ENCODE peak calls at places on chromosomes 7 and 10, in four cellular contexts. B, Y, N and L are unnamed samples.
A peak's percentile ranks its signal among the peaks of the same experiment; 100 is the strongest.

GRCh38 chr10:49541762-49542161 is 2.8 kb upstream of the ERCC6 start:
- DNase-seq in Y (no peak), N (no peak), B (no peak), L (no peak)

GRCh38 chr10:50219646-50220045 is 31.7 kb downstream of the ASAH2 start:
- DNase-seq in B (no peak), Y (no peak), N (no peak), L (no peak)

GRCh38 chr7:24981544-24981951 is 1.6 kb upstream of the OSBPL3 start:
- DNase-seq in Y (peak; percentile 28), B (peak; percentile 66), N (no peak), L (peak; percentile 48)

GRCh38 chr7:82534687-82535086 is 91.1 kb upstream of the CACNA2D1 start:
- DNase-seq in B (no peak), N (no peak), Y (no peak), L (no peak)

GRCh38 chr7:280461-280860 is 9.5 kb upstream of the FOXL3 start:
- DNase-seq in N (no peak), Y (no peak), B (no peak), L (no peak)

GRCh38 chr10:28765641-28766040 is 88.3 kb downstream of the BAMBI start:
- DNase-seq in Y (no peak), B (no peak), N (no peak), L (no peak)

GRCh38 chr7:94923412-94923811 is 16.0 kb downstream of the PPP1R9A start:
- DNase-seq in N (no peak), B (no peak), Y (no peak), L (no peak)

GRCh38 chr7:149799397-149800168 is 26.2 kb upstream of the ZNF467 start:
- DNase-seq in Y (no peak), B (no peak), N (no peak), L (no peak)

GRCh38 chr7:20858913-20859312 is 72.2 kb upstream of the SP8 start:
- DNase-seq in Y (no peak), B (no peak), N (no peak), L (peak; percentile 31)

GRCh38 chr7:155108144-155108901 is 38.2 kb downstream of the HTR5A start:
- DNase-seq in B (no peak), N (no peak), Y (no peak), L (no peak)

GRCh38 chr10:48253970-48254657 is 20.4 kb downstream of the FRMPD2 start:
- DNase-seq in N (peak; percentile 72), Y (no peak), B (no peak), L (no peak)

GRCh38 chr10:29555746-29556481 is 78.9 kb downstream of the SVIL start:
- DNase-seq in Y (no peak), B (peak; percentile 75), N (no peak), L (no peak)

GRCh38 chr10:125238682-125239081 is 78.3 kb upstream of the CTBP2 start:
- DNase-seq in Y (no peak), B (no peak), N (no peak), L (no peak)

GRCh38 chr10:7846591-7846990 is 28.3 kb downstream of the TAF3 start:
- DNase-seq in N (no peak), Y (no peak), B (no peak), L (no peak)

GRCh38 chr10:83935337-83935736 is 204.0 kb upstream of the GHITM start:
- DNase-seq in N (peak; percentile 34), Y (no peak), B (no peak), L (no peak)

GRCh38 chr10:95261926-95262325 is 28.9 kb downstream of the PDLIM1 start:
- DNase-seq in B (no peak), N (no peak), Y (no peak), L (no peak)

GRCh38 chr7:102140952-102141370 is 145.7 kb upstream of the SH2B2 start:
- DNase-seq in B (no peak), N (no peak), Y (no peak), L (no peak)

GRCh38 chr7:149856583-149856982 is 17.2 kb upstream of the ATP6V0E2 start:
- DNase-seq in B (no peak), Y (no peak), N (no peak), L (no peak)

GRCh38 chr7:133582766-133583523 is 330.1 kb downstream of the EXOC4 start:
- DNase-seq in B (no peak), N (no peak), Y (no peak), L (no peak)

GRCh38 chr10:28716748-28717147 is 39.4 kb downstream of the BAMBI start:
- DNase-seq in B (no peak), N (no peak), Y (no peak), L (no peak)

GRCh38 chr7:54995166-54995565 is 23.7 kb upstream of the EGFR start:
- DNase-seq in B (no peak), Y (no peak), N (peak; percentile 80), L (no peak)
- H3K27ac ChIP-seq in B (no peak overlapping the region), Y (no peak overlapping the region), N (no peak overlapping the region), L (no peak overlapping the region)

GRCh38 chr10:26437637-26438461 is at the start of gene APBB1IP:
- DNase-seq in N (peak; percentile 95), B (peak; percentile 86), Y (peak; percentile 48), L (peak; percentile 60)

GRCh38 chr10:26441491-26442214 is 3.5 kb downstream of the APBB1IP start:
- DNase-seq in N (peak; percentile 78), Y (no peak), B (no peak), L (no peak)

GRCh38 chr10:26439436-26440090 is 1.4 kb downstream of the APBB1IP start:
- DNase-seq in B (no peak), N (peak; percentile 26), Y (no peak), L (no peak)

GRCh38 chr10:26438534-26439269 is 561 bp downstream of the APBB1IP start:
- DNase-seq in N (peak; percentile 92), Y (no peak), B (peak; percentile 63), L (peak; percentile 34)

DNA sequence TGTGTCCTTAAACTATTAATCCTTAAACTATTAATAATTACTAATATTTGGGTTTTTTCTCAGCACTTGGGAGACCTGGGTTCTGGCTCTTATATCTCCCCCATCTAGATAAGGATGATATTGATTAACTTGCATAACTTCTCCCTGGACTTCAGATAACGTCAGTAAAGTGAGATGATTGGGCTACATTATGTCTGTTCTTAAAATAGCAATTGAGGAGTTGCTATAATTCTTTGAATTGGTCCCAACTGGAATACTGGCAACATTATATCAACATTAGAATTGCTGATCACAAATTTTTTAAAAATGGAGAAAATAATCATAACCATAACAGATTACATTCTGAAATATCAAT is 1.9 kb downstream of the APBB1IP start:
- DNase-seq in Y (no peak), N (no peak), B (no peak), L (no peak)
- H3K4me3 ChIP-seq in Y (no peak overlapping the region), N (no peak overlapping the region), B (peak overlapping the region; percentile 63), L (no peak overlapping the region)

DNA sequence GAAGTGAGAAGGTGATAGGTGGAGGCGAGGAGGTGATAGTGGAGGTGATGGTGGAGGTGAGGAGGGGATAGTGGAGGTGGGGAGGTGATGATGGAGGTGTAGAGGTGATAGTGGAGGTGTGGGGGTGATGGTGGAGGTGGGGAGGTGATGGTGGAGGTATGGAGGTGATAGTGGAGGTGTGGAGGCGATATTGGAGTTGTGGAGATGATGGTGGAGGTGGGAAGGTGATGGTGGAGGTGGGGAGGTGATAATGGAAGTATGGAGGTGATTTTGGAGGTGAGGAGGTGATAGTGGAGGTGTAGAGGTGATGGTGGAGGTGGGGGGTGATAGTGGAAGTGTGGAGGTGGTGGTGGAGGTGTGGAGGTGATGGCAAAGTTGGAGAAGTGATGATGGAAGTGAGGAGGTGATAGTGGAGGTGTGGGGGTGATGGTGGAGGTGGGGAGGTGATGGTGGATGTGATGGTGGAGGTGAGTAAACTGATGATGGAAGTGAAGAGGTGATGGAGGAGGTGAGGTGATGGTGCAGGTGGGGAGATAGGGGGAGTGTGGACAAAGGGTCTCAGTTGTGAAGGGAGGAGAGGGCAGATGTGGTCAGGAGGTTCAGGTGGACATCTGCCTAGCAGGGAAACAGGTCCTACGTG is 36.6 kb downstream of the ADCY1 start:
- DNase-seq in Y (no peak), N (no peak), B (no peak), L (no peak)
- H3K9me3 ChIP-seq in Y (peaks cover 32% of the 10 kb centered on the region), N (no peaks in the 10 kb centered on the region), B (peaks cover 7% of the 10 kb centered on the region), L (no peaks in the 10 kb centered on the region)

GRCh38 chr10:70498970-70499828 is 20.6 kb downstream of the PALD1 start:
- DNase-seq in N (no peak), B (no peak), Y (no peak), L (no peak)

GRCh38 chr10:70500812-70501301 is 22.3 kb downstream of the PALD1 start:
- DNase-seq in B (no peak), N (no peak), Y (peak; percentile 79), L (no peak)

GRCh38 chr10:70500339-70500738 is 21.8 kb downstream of the PALD1 start:
- DNase-seq in Y (no peak), B (no peak), N (no peak), L (no peak)

GRCh38 chr10:70502406-70502805 is 23.8 kb downstream of the PALD1 start:
- DNase-seq in B (no peak), Y (no peak), N (no peak), L (no peak)

GRCh38 chr10:70499829-70500167 is 21.2 kb downstream of the PALD1 start:
- DNase-seq in N (no peak), Y (no peak), B (no peak), L (no peak)
- H3K27ac ChIP-seq in N (peak overlapping the region; percentile 55), Y (peak overlapping the region; percentile 58), B (peak overlapping the region; percentile 22), L (no peak overlapping the region)

GRCh38 chr10:101134299-101135127 is 3.4 kb downstream of the TLX1 start:
- DNase-seq in Y (no peak), N (no peak), B (no peak), L (no peak)

GRCh38 chr10:101132636-101133473 is 1.8 kb downstream of the TLX1 start:
- DNase-seq in N (no peak), Y (no peak), B (no peak), L (no peak)

GRCh38 chr10:101131962-101132635 is 999 bp downstream of the TLX1 start:
- DNase-seq in B (no peak), N (no peak), Y (no peak), L (no peak)

GRCh38 chr10:101135151-101136006 is 4.3 kb downstream of the TLX1 start:
- DNase-seq in Y (no peak), N (no peak), B (no peak), L (no peak)

GRCh38 chr10:101133489-101134298 is 2.6 kb downstream of the TLX1 start:
- DNase-seq in B (no peak), N (no peak), Y (no peak), L (no peak)
- H3K4me3 ChIP-seq in B (peak overlapping the region; percentile 42), N (peak overlapping the region; percentile 25), Y (peak overlapping the region; percentile 37), L (no peak overlapping the region)

DNA sequence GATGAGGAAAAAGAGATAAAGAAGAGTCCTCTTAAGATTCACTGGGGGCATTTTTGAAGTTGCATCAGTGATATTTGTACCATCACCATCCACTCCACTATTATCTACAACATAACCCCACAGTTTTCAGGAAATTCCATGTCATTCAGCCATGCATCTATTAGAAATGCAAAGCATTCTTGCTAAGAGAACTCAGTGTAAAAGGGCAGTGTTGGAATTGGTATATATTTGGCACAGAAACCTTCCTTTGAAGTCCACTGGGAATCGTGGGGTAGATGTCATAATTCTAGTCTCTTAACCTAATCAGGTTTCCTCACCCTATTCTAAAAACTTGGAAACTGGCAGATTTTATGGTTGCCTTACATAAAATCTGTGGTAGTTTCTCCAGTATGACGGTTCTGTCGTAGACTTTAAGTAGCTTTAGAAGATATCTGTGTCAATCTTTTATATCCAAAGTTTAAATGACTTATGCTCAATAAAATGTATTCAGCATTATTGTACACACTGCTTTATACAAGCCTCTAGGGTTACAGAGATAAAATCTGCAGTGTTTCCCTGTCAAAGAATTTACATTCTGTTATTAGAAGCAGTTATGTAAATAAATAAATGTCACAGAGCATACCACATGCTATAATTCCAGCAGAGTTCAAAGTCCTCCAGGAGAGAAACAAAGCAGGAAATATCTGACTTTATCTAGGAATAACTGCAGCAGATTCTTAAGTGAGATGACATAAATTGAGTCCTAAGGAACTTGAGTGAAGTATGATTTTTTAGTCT is 704.4 kb upstream of the CELF2 start:
- DNase-seq in N (no peak), B (no peak), Y (no peak), L (no peak)
- H3K9me3 ChIP-seq in N (no peaks in the 10 kb centered on the region), B (no peaks in the 10 kb centered on the region), Y (no peaks in the 10 kb centered on the region), L (no peaks in the 10 kb centered on the region)

GRCh38 chr7:45566386-45566785 is 7.8 kb upstream of the ADCY1 start:
- DNase-seq in N (no peak), Y (no peak), B (no peak), L (no peak)
- H3K27ac ChIP-seq in N (no peak overlapping the region), Y (no peak overlapping the region), B (no peak overlapping the region), L (no peak overlapping the region)